ENCODE peak calls at places on chromosomes 2 and 18, in eight cellular contexts. B, R, F, N, C, Z, P and K are unnamed samples.

GRCh38 chr2:133844214-133844892 is 276.1 kb upstream of the NCKAP5 start:
- DNase-seq in B (peak; percentile 66), C (peak; percentile 68), N (peak; percentile 60), Z (peak; percentile 70), F (peak; percentile 9), R (peak; percentile 69), P (peak; percentile 12), K (peak; percentile 50)

GRCh38 chr2:54370405-54371104 is 85.6 kb upstream of the SPTBN1 start:
- DNase-seq in P (no peak), R (no peak), F (no peak), Z (no peak), C (no peak), N (peak; percentile 41), B (no peak), K (no peak)

GRCh38 chr2:317501-318424 is 29.9 kb upstream of the ALKAL2 start:
- DNase-seq in C (no peak), N (no peak), R (peak; percentile 24), F (no peak), Z (no peak), P (no peak), B (peak; percentile 72), K (no peak)

GRCh38 chr2:84894758-84895520 is 10.5 kb upstream of the TMSB10 start:
- DNase-seq in P (no peak), C (no peak), B (no peak), Z (no peak), N (no peak), R (no peak), F (no peak), K (no peak)

GRCh38 chr2:241950878-241951331 is 81.4 kb downstream of the RTP5 start:
- DNase-seq in C (peak; percentile 6), Z (peak; percentile 73), F (peak; percentile 37), N (peak; percentile 85), B (peak; percentile 60), P (peak; percentile 41), R (peak; percentile 92), K (peak; percentile 81)

GRCh38 chr2:197500503-197501179 is 462 bp downstream of the HSPE1 start:
- DNase-seq in F (no peak), R (no peak), B (peak; percentile 42), C (no peak), N (no peak), P (no peak), Z (no peak), K (no peak)

GRCh38 chr18:71327443-71328120 is 1038.7 kb downstream of the SOCS6 start:
- DNase-seq in F (no peak), B (no peak), Z (no peak), P (no peak), C (peak; percentile 43), N (no peak), R (no peak), K (no peak)

GRCh38 chr2:4914551-4914950 is 777.6 kb upstream of the SOX11 start:
- DNase-seq in R (no peak), C (no peak), N (no peak), F (no peak), Z (no peak), B (peak; percentile 17), P (no peak), K (no peak)

GRCh38 chr18:69985239-69985638 is 37.6 kb upstream of the CD226 start:
- DNase-seq in C (no peak), N (no peak), B (no peak), P (no peak), R (no peak), F (no peak), Z (no peak), K (no peak)

GRCh38 chr2:9403924-9404323 is 19.4 kb downstream of the ITGB1BP1 start:
- DNase-seq in R (no peak), N (no peak), C (no peak), F (no peak), B (no peak), Z (no peak), P (no peak), K (no peak)

GRCh38 chr18:49886891-49887764 is 73.8 kb upstream of the ACAA2 start:
- DNase-seq in Z (no peak), P (no peak), N (no peak), B (no peak), R (no peak), C (no peak), F (no peak), K (no peak)

GRCh38 chr2:135909976-135910375 is 33.7 kb upstream of the MCM6 start:
- DNase-seq in F (no peak), B (peak; percentile 10), Z (no peak), C (no peak), R (no peak), N (no peak), P (no peak), K (no peak)

GRCh38 chr18:3177902-3178687 is 41.7 kb downstream of the MYOM1 start:
- DNase-seq in Z (no peak), C (no peak), P (peak; percentile 5), B (no peak), R (peak; percentile 56), N (peak; percentile 34), F (no peak), K (peak; percentile 76)

GRCh38 chr2:118255301-118255700 is 167.0 kb downstream of the INSIG2 start:
- DNase-seq in Z (no peak), B (no peak), R (no peak), P (no peak), C (no peak), F (no peak), N (no peak), K (no peak)

GRCh38 chr18:63213331-63213900 is 106.2 kb downstream of the BCL2 start:
- DNase-seq in B (no peak), N (no peak), P (no peak), R (no peak), C (no peak), Z (no peak), F (no peak), K (no peak)

GRCh38 chr2:180962727-180963312 is 17.6 kb upstream of the UBE2E3 start:
- DNase-seq in N (no peak), R (no peak), P (no peak), B (no peak), Z (no peak), C (no peak), F (no peak), K (no peak)

GRCh38 chr18:45828917-45829811 is 3.7 kb downstream of the SIGLEC15 start:
- DNase-seq in Z (peak; percentile 21), F (no peak), R (no peak), B (no peak), C (no peak), N (no peak), P (no peak), K (peak; percentile 61)

GRCh38 chr18:80157708-80158343 is 48.8 kb downstream of the ADNP2 start:
- DNase-seq in Z (peak; percentile 63), B (peak; percentile 62), N (peak; percentile 86), F (peak; percentile 48), P (peak; percentile 57), R (no peak), C (peak; percentile 51), K (peak; percentile 76)

GRCh38 chr2:235832941-235833340 is 335.2 kb downstream of the GBX2 start:
- DNase-seq in B (no peak), Z (no peak), N (no peak), P (no peak), R (no peak), F (no peak), C (no peak), K (no peak)

GRCh38 chr2:233798335-233799086 is 20.4 kb downstream of the MROH2A start:
- DNase-seq in F (no peak), R (no peak), B (no peak), Z (no peak), P (no peak), C (no peak), N (no peak), K (no peak)

GRCh38 chr2:28174211-28174610 is 218.4 kb upstream of the FOSL2 start:
- DNase-seq in Z (no peak), F (no peak), C (no peak), B (no peak), R (no peak), N (no peak), P (no peak), K (no peak)

GRCh38 chr2:3785220-3785889 is 82.0 kb downstream of the DCDC2C start:
- DNase-seq in F (no peak), Z (no peak), N (no peak), P (no peak), R (no peak), C (no peak), B (peak; percentile 75), K (no peak)

GRCh38 chr18:74342416-74343043 is 26.9 kb downstream of the C18orf63 start:
- DNase-seq in B (peak; percentile 77), R (no peak), Z (peak; percentile 4), C (peak; percentile 72), F (no peak), P (no peak), N (no peak), K (no peak)

GRCh38 chr2:138327967-138328366 is 173.6 kb upstream of the SPOPL start:
- DNase-seq in C (no peak), Z (no peak), N (no peak), F (no peak), P (no peak), R (no peak), B (no peak), K (no peak)

GRCh38 chr18:7590800-7591560 is 23.9 kb downstream of the PTPRM start:
- DNase-seq in N (no peak), C (no peak), R (no peak), B (no peak), F (no peak), Z (no peak), P (no peak), K (no peak)

GRCh38 chr2:220753486-220753885 is 818.6 kb downstream of the EPHA4 start:
- DNase-seq in Z (no peak), N (no peak), C (no peak), F (no peak), R (no peak), B (no peak), P (no peak), K (no peak)

GRCh38 chr2:240646900-240647502 is 21.7 kb downstream of the GPR35 start:
- DNase-seq in F (no peak), R (no peak), Z (no peak), N (no peak), P (no peak), C (no peak), B (no peak), K (no peak)

GRCh38 chr2:208799397-208799796 is 392.8 kb downstream of the PTH2R start:
- DNase-seq in Z (no peak), C (no peak), N (no peak), P (no peak), R (no peak), B (no peak), F (no peak), K (no peak)

GRCh38 chr2:53051157-53051556 is 716.4 kb upstream of the CHAC2 start:
- DNase-seq in F (no peak), C (no peak), N (no peak), P (no peak), R (no peak), Z (no peak), B (no peak), K (no peak)

GRCh38 chr2:16684676-16685339 is 19.2 kb upstream of the CYRIA start:
- DNase-seq in P (no peak), N (no peak), B (no peak), C (no peak), F (no peak), R (no peak), Z (no peak), K (no peak)

GRCh38 chr2:71720283-71720560 is 266.9 kb downstream of the DYSF start:
- DNase-seq in Z (no peak), R (no peak), C (no peak), N (no peak), B (no peak), P (no peak), F (no peak), K (no peak)

GRCh38 chr2:62939735-62940491 is 110.7 kb upstream of the OTX1 start:
- DNase-seq in Z (no peak), P (no peak), B (peak; percentile 34), R (no peak), N (no peak), F (no peak), C (no peak), K (no peak)

GRCh38 chr2:158482594-158482993 is 25.8 kb downstream of the PKP4 start:
- DNase-seq in F (no peak), N (no peak), C (no peak), B (no peak), R (no peak), P (no peak), Z (no peak), K (no peak)

GRCh38 chr2:12897181-12897580 is 180.4 kb downstream of the TRIB2 start:
- DNase-seq in F (no peak), P (no peak), B (no peak), R (no peak), C (no peak), N (no peak), Z (no peak), K (no peak)